ENCODE peak calls at places on chromosomes 3 and 15, in five cellular contexts. E is activated CD8-positive, alpha-beta memory T cell treated with anti-CD3 and anti-CD28 coated beads, Interleukin-2, amount 50 U/mL, for 48 hours; S is stimulated activated naive B cell treated with anti-CD40 and anti-IgM and Interleukin-4, amounts not matched to agents 10 μg/mL and 1 μg/mL and 100 μg/mL, for 72 hours; J is activated effector memory CD4-positive, alpha-beta T cell treated with Interleukin-2 at 50 U/mL for 16 hours; K is HEK293T. U is an unnamed sample.

GRCh38 chr3:197258168-197258755 is 40.1 kb downstream of the DLG1 start:
- DNase-seq in J (no peak), E (no peak), K (no peak), S (no peak), U (no peak)

GRCh38 chr15:74626752-74627692 is 11.4 kb downstream of the CLK3 start:
- DNase-seq in J (no peak), S (no peak), E (no peak), K (no peak), U (no peak)

GRCh38 chr3:63351159-63352007 is 73.3 kb downstream of the SYNPR start:
- DNase-seq in S (no peak), J (no peak), E (no peak), K (peak), U (peak)

GRCh38 chr15:69919816-69920215 is 177.9 kb downstream of the TLE3 start:
- DNase-seq in K (no peak), S (no peak), J (no peak), E (peak), U (no peak)

GRCh38 chr15:40436116-40436891 is 4.4 kb upstream of the BAHD1 start:
- DNase-seq in E (peak), J (no peak), K (no peak), S (no peak), U (peak)

GRCh38 chr15:75966073-75966472 is 46.2 kb downstream of the NRG4 start:
- DNase-seq in E (no peak), J (no peak), S (no peak), K (no peak), U (no peak)

GRCh38 chr15:58477228-58477627 is 45.4 kb downstream of the LIPC start:
- DNase-seq in E (no peak), S (no peak), K (no peak), J (no peak), U (no peak)

GRCh38 chr15:22895465-22896190 is 57.2 kb downstream of the NIPA2 start:
- DNase-seq in E (peak), J (no peak), K (no peak), S (no peak), U (peak)

GRCh38 chr3:54427951-54428871 is 305.9 kb downstream of the CACNA2D3 start:
- DNase-seq in E (peak), K (peak), S (no peak), J (no peak), U (peak)

GRCh38 chr3:125647318-125648014 is 52.2 kb upstream of the OSBPL11 start:
- DNase-seq in S (no peak), K (no peak), E (no peak), J (no peak), U (peak)

GRCh38 chr15:66940368-66940767 is 125.0 kb upstream of the SMAD3 start:
- DNase-seq in K (no peak), J (no peak), E (no peak), S (peak), U (peak)

GRCh38 chr3:147389265-147390175 is 16.8 kb downstream of the ZIC4 start:
- DNase-seq in J (no peak), S (no peak), K (no peak), E (no peak), U (no peak)

GRCh38 chr3:134526319-134526718 is 40.5 kb downstream of the CEP63 start:
- DNase-seq in K (no peak), J (no peak), E (no peak), S (no peak), U (no peak)

GRCh38 chr15:78617131-78617915 is 3.5 kb downstream of the CHRNA3 start:
- DNase-seq in E (peak), J (no peak), S (no peak), K (no peak), U (no peak)

GRCh38 chr3:119702530-119703527 is at the start of gene CFAP91:
- DNase-seq in S (peak), K (no peak), E (peak), J (peak), U (peak)

GRCh38 chr3:172147113-172147818 is 107.9 kb downstream of the FNDC3B start:
- DNase-seq in K (no peak), S (no peak), J (no peak), E (no peak), U (no peak)

GRCh38 chr3:16667633-16668032 is 62.4 kb upstream of the DAZL start:
- DNase-seq in S (no peak), J (no peak), E (no peak), K (no peak), U (no peak)

GRCh38 chr15:77028451-77029165 is 33.7 kb downstream of the PSTPIP1 start:
- DNase-seq in E (peak), J (no peak), S (no peak), K (no peak), U (no peak)

GRCh38 chr15:78059110-78059839 is 18.2 kb downstream of the TBC1D2B start:
- DNase-seq in S (no peak), E (no peak), K (no peak), J (no peak), U (no peak)

GRCh38 chr3:8371085-8371551 is 130.5 kb upstream of the LMCD1 start:
- DNase-seq in E (no peak), K (no peak), J (no peak), S (no peak), U (no peak)

GRCh38 chr3:9765865-9766264 is 3.9 kb downstream of the CAMK1 start:
- DNase-seq in J (no peak), S (no peak), E (no peak), K (peak), U (no peak)

GRCh38 chr3:89264037-89264560 is 156.7 kb downstream of the EPHA3 start:
- DNase-seq in S (no peak), E (no peak), J (no peak), K (no peak), U (no peak)

GRCh38 chr3:126745760-126746394 is 41.8 kb downstream of the CHCHD6 start:
- DNase-seq in K (no peak), J (no peak), E (no peak), S (no peak), U (no peak)

GRCh38 chr3:156539802-156540201 is 15.1 kb downstream of the SSR3 start:
- DNase-seq in K (no peak), E (no peak), S (no peak), J (no peak), U (no peak)

GRCh38 chr15:40932146-40932545 is 3.0 kb downstream of the DLL4 start:
- DNase-seq in K (no peak), E (no peak), J (no peak), S (no peak), U (no peak)

GRCh38 chr3:53764376-53764775 is 81.8 kb downstream of the CHDH start:
- DNase-seq in S (no peak), J (no peak), K (no peak), E (no peak), U (no peak)

GRCh38 chr3:157921767-157922166 is 184.5 kb downstream of the SHOX2 start:
- DNase-seq in E (no peak), S (no peak), K (no peak), J (no peak), U (no peak)

GRCh38 chr3:150925751-150926201 is 20.5 kb upstream of the MINDY4B start:
- DNase-seq in J (peak), E (peak), K (peak), S (peak), U (peak)

GRCh38 chr3:137204409-137204808 is 246.6 kb downstream of the IL20RB start:
- DNase-seq in J (no peak), S (no peak), K (no peak), E (no peak), U (no peak)

GRCh38 chr3:186180891-186181471 is 72.1 kb upstream of the ETV5 start:
- DNase-seq in E (no peak), J (no peak), S (no peak), K (no peak), U (no peak)

GRCh38 chr3:1183320-1184048 is 90.7 kb downstream of the CNTN6 start:
- DNase-seq in S (no peak), E (no peak), J (no peak), K (no peak), U (no peak)

GRCh38 chr15:63056843-63057242 is 14.3 kb downstream of the TPM1 start:
- DNase-seq in S (no peak), E (no peak), K (no peak), J (no peak), U (no peak)